ENCODE peak calls at places on chromosomes 7 and 10, in four cellular contexts. G, D, H and I are unnamed samples.

GRCh38 chr7:78057571-78057970 is 259.0 kb downstream of the PHTF2 start:
- DNase-seq in D (no peak), H (no peak), G (no peak), I (no peak)

GRCh38 chr7:123522061-123522460 is 12.3 kb downstream of the IQUB start:
- DNase-seq in D (no peak), G (no peak), H (no peak), I (no peak)

GRCh38 chr7:51706851-51707250 is 390.2 kb upstream of the COBL start:
- DNase-seq in H (no peak), G (no peak), D (no peak), I (no peak)

GRCh38 chr7:4198301-4198700 is 483.8 kb upstream of the FOXK1 start:
- DNase-seq in D (no peak), G (no peak), H (no peak), I (no peak)

GRCh38 chr10:28054211-28054888 is 55.5 kb upstream of the ODAD2 start:
- DNase-seq in H (no peak), G (no peak), D (no peak), I (no peak)

GRCh38 chr10:91621483-91622113 is 11.3 kb downstream of the PPP1R3C start:
- DNase-seq in G (no peak), H (no peak), D (no peak), I (no peak)

GRCh38 chr7:101814081-101814995 is 3.1 kb upstream of the CUX1 start:
- DNase-seq in H (peak), G (peak), D (peak), I (peak)

GRCh38 chr7:74355091-74355490 is 65.9 kb downstream of the CLIP2 start:
- DNase-seq in D (no peak), H (peak), G (no peak), I (no peak)

GRCh38 chr7:150963707-150964559 is 14.2 kb downstream of the KCNH2 start:
- DNase-seq in G (no peak), H (no peak), D (no peak), I (no peak)

GRCh38 chr10:29804025-29804852 is 169.5 kb upstream of the SVIL start:
- DNase-seq in D (no peak), H (peak), G (no peak), I (no peak)

GRCh38 chr7:81308643-81309354 is 389.9 kb upstream of the SEMA3C start:
- DNase-seq in D (no peak), G (no peak), H (no peak), I (no peak)

GRCh38 chr7:46937826-46938225 is 644.1 kb downstream of the TNS3 start:
- DNase-seq in H (no peak), G (no peak), D (no peak), I (no peak)

GRCh38 chr10:79946270-79947082 is 2.4 kb downstream of the SFTPD start:
- DNase-seq in D (no peak), G (no peak), H (no peak), I (peak)

GRCh38 chr10:43262043-43262901 is 4.6 kb downstream of the RASGEF1A start:
- DNase-seq in D (no peak), G (peak), H (no peak), I (peak)

GRCh38 chr10:122127943-122128342 is 139.0 kb downstream of the TACC2 start:
- DNase-seq in H (no peak), D (no peak), G (no peak), I (no peak)

GRCh38 chr7:117791877-117792780 is 81.1 kb downstream of the CTTNBP2 start:
- DNase-seq in D (peak), G (no peak), H (no peak), I (no peak)

GRCh38 chr7:69656077-69656476 is 57.8 kb downstream of the AUTS2 start:
- DNase-seq in G (no peak), D (no peak), H (no peak), I (no peak)

GRCh38 chr7:100588438-100588837 is 2.3 kb downstream of the FBXO24 start:
- DNase-seq in H (no peak), D (peak), G (no peak), I (no peak)

GRCh38 chr10:88926484-88927249 is 25.9 kb downstream of the ACTA2 start:
- DNase-seq in D (no peak), H (no peak), G (no peak), I (no peak)

GRCh38 chr7:137967143-137968018 is 34.5 kb downstream of the CREB3L2 start:
- DNase-seq in H (peak), G (no peak), D (peak), I (no peak)

GRCh38 chr7:158818325-158819213 is 10.7 kb downstream of the ESYT2 start:
- DNase-seq in H (peak), G (peak), D (peak), I (peak)

GRCh38 chr10:119268428-119268827 is 61.1 kb downstream of the GRK5 start:
- DNase-seq in G (no peak), H (no peak), D (no peak), I (no peak)

GRCh38 chr10:119270893-119271361 is 63.6 kb downstream of the GRK5 start:
- DNase-seq in D (peak), G (no peak), H (peak), I (no peak)

GRCh38 chr10:119269737-119270136 is 62.4 kb downstream of the GRK5 start:
- DNase-seq in D (no peak), G (no peak), H (no peak), I (no peak)

GRCh38 chr10:119267384-119267783 is 60.0 kb downstream of the GRK5 start:
- DNase-seq in D (no peak), G (no peak), H (no peak), I (no peak)

GRCh38 chr10:119268871-119269506 is 61.6 kb downstream of the GRK5 start:
- DNase-seq in G (no peak), H (no peak), D (no peak), I (no peak)
- TF ChIP-seq ELF4 in G (no peak), H (no peak), D (no peak), I (no peak)

DNA sequence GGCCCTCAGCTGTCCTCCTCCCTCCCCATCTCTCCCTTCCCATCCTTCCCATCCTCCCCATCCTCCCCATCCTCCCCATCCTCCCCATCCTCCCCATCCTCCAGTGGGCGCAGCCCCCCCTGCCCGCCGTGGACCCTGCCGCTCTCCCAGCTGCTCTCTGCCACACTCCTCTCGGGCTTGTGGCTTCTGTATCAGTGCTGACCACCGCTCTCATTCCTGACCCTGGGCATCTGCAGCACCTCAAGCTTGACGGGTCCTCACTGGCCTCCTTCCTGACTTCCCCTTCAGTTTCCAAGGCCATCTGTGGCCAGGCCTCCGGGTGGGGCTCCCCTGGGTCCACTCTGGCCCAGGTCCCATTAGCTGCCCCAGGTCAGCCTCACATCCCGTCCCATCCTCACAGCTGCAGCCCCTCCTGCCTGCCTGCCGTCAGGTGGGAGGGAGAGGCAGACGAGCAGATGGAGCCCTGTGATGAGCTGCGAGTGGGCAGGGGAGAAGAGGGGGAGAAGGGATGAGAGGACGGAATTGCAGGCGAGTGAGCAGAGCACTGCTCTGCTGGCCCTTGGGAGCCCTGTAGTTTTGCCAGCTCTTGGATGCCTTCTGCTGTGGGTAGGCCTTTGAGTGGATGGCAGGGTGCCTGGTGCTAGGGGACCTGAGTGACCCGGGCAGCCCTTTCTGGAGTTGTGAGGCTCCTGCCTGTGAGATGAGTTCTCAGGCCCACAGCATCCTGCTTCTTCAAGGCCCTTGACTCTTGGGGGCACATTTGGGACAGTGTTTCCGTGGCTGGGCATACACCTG is 35.8 kb downstream of the LHPP start:
- DNase-seq in D (no peak), H (no peak), G (no peak), I (no peak)
- TF ChIP-seq ELF4 in D (no peak), H (no peak), G (no peak), I (no peak)

GRCh38 chr10:6077071-6077675 is 11.7 kb upstream of the RBM17 start:
- DNase-seq in D (no peak), H (no peak), G (no peak), I (no peak)

GRCh38 chr10:6070647-6071046 is 8.5 kb upstream of the IL2RA start:
- DNase-seq in H (no peak), D (no peak), G (no peak), I (no peak)

GRCh38 chr10:6071181-6072175 is 9.3 kb upstream of the IL2RA start:
- DNase-seq in H (no peak), G (no peak), D (no peak), I (no peak)

GRCh38 chr10:6072215-6072941 is 10.2 kb upstream of the IL2RA start:
- DNase-seq in D (no peak), H (no peak), G (no peak), I (no peak)

DNA sequence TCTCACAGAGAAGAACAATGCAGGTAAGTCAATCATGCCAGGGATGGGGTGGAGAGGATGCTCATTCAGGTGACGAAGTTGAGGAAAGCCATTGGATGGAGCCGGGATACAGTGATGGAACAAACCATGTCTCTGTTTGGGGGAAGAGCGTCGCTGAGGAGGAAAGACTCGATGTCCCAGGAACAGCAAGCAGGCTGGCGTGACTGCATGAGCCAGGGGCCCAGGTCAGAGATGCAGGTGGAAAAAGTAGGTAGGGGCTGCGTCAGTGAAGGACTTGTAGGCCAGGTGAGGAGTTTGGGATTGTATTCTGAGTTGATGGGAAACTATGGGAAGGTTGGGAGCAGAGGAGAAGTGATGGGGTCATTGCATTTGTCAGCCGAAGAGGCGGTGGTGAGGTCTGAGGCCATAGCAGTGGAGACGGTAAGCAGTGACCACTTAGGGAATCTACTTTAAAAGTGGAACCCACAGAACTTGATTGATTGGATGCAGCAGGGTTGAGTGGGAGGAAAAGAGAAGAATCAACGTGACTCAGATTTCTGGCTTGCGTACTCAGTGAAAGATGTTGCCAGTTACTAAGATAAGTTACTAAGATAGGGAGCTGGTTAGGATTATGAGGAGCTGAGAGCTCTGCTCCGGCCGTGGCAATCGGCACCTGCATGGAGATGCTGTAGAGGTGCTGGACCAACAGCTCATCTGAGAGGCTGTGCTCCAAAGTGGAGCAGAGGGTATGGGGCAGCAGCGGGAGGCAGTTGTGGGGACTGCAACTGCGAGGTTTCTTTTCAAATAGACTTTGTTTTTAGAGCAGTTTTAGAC is 12.5 kb upstream of the IL2RA start:
- DNase-seq in G (no peak), H (no peak), D (no peak), I (no peak)
- TF ChIP-seq ELF4 in G (no peak), H (no peak), D (no peak), I (no peak)

GRCh38 chr7:156069897-156070296 is 257.6 kb upstream of the SHH start:
- DNase-seq in D (no peak), G (no peak), H (no peak), I (no peak)

GRCh38 chr7:156065400-156065799 is 253.1 kb upstream of the SHH start:
- DNase-seq in D (no peak), G (no peak), H (no peak), I (no peak)

GRCh38 chr7:156064921-156065386 is 252.7 kb upstream of the SHH start:
- DNase-seq in H (peak), D (no peak), G (no peak), I (no peak)

GRCh38 chr7:156063241-156063810 is 251.1 kb upstream of the SHH start:
- DNase-seq in H (no peak), G (no peak), D (no peak), I (no peak)

DNA sequence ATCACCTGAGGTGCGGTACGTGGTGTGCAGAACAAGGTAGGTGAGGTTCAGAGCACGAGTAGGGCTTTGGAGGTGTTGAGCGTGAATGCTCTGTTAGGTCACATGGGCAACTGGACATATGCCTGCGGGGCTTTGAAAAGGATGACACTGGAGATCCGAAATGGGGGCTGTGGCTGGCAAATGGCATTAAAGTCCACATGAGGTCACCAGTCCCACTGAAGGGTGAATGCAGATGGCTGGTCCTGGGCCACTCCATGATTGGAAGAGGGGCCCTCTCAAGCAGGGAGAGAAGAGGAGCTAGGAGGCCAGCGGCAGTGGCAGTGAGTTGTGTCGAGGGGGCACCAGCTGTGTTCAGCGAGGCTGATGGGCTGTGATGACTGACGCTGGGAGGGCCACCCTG is 254.9 kb upstream of the SHH start:
- DNase-seq in H (no peak), D (no peak), G (no peak), I (no peak)
- TF ChIP-seq ELF4 in H (no peak), D (no peak), G (no peak), I (no peak)

GRCh38 chr10:31702005-31702404 is 226.6 kb downstream of the ARHGAP12 start:
- DNase-seq in H (no peak), G (no peak), D (no peak), I (no peak)

GRCh38 chr10:31702954-31703353 is 225.7 kb downstream of the ARHGAP12 start:
- DNase-seq in D (no peak), H (no peak), G (no peak), I (no peak)

GRCh38 chr10:31701546-31701945 is 227.1 kb downstream of the ARHGAP12 start:
- DNase-seq in D (no peak), G (no peak), H (no peak), I (no peak)

GRCh38 chr10:31706464-31706863 is 222.2 kb downstream of the ARHGAP12 start:
- DNase-seq in G (no peak), H (no peak), D (no peak), I (no peak)

GRCh38 chr10:31704195-31704594 is 224.4 kb downstream of the ARHGAP12 start:
- DNase-seq in G (no peak), H (no peak), D (no peak), I (no peak)
- TF ChIP-seq ELF4 in G (no peak), H (no peak), D (no peak), I (no peak)

GRCh38 chr10:74822101-74822500 is 4.3 kb upstream of the KAT6B start:
- DNase-seq in D (no peak), H (peak), G (no peak), I (no peak)

GRCh38 chr10:74824184-74825032 is 2.0 kb upstream of the KAT6B start:
- DNase-seq in H (peak), G (peak), D (no peak), I (no peak)

GRCh38 chr10:74825033-74825370 is 1.4 kb upstream of the KAT6B start:
- DNase-seq in G (peak), D (peak), H (no peak), I (no peak)

GRCh38 chr10:74822583-74823089 is 3.8 kb upstream of the KAT6B start:
- DNase-seq in H (no peak), G (no peak), D (no peak), I (no peak)

DNA sequence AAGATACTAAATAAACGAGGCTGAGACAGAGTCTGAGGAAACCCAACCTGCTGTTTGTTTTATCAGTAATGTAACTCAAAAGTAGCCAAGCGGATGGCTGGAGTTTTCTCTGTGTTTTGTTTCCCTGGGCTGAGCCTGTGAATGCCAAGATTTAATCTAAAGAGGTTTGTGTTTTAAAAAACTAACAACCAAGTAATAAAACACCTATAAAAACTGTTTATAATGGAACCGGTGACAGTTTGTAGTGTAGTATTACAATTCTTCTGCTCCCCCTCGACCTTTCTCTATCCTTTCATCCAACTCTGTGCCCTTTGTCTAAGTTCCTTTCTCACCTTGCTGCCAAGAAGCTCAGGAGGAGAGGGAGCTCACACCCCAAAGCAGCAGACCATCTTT is 2.6 kb upstream of the KAT6B start:
- DNase-seq in H (no peak), G (no peak), D (no peak), I (no peak)
- TF ChIP-seq ELF4 in H (no peak), G (no peak), D (no peak), I (no peak)